ENCODE peak calls at places on chromosome 4, in ten cellular contexts. One of them, this sample, is unnamed.

GRCh38 chr4:1868293-1868692 is 2.9 kb upstream of the NSD2 start:
- DNase-seq in K562: no peak
- DNase-seq in stomach: peak
- DNase-seq in brain microvascular endothelial cell: no peak
- DNase-seq in lung: no peak
- DNase-seq in fibroblast of lung: no peak
- DNase-seq in left lung: no peak
- DNase-seq in IMR-90: no peak
- DNase-seq in endothelial cell: no peak
- DNase-seq in SK-N-SH: no peak
- DNase-seq in this sample: no peak

GRCh38 chr4:189367832-189368231 is 572.8 kb upstream of the FRG1 start:
- DNase-seq in K562: no peak
- DNase-seq in stomach: no peak
- DNase-seq in brain microvascular endothelial cell: no peak
- DNase-seq in lung: no peak
- DNase-seq in fibroblast of lung: no peak
- DNase-seq in left lung: no peak
- DNase-seq in IMR-90: no peak
- DNase-seq in endothelial cell: no peak
- DNase-seq in SK-N-SH: no peak
- DNase-seq in this sample: no peak

GRCh38 chr4:26557164-26557563 is 26.7 kb upstream of the TBC1D19 start:
- DNase-seq in K562: no peak
- DNase-seq in stomach: no peak
- DNase-seq in brain microvascular endothelial cell: peak
- DNase-seq in lung: peak
- DNase-seq in fibroblast of lung: peak
- DNase-seq in left lung: no peak
- DNase-seq in IMR-90: peak
- DNase-seq in endothelial cell: no peak
- DNase-seq in SK-N-SH: peak
- DNase-seq in this sample: no peak

GRCh38 chr4:87427518-87427868 is 5.1 kb downstream of the NUDT9 start:
- DNase-seq in K562: no peak
- DNase-seq in stomach: no peak
- DNase-seq in brain microvascular endothelial cell: no peak
- DNase-seq in lung: no peak
- DNase-seq in fibroblast of lung: no peak
- DNase-seq in left lung: no peak
- DNase-seq in IMR-90: no peak
- DNase-seq in endothelial cell: no peak
- DNase-seq in SK-N-SH: no peak
- DNase-seq in this sample: no peak

GRCh38 chr4:79886557-79886956 is 186.5 kb downstream of the ANTXR2 start:
- DNase-seq in K562: no peak
- DNase-seq in stomach: no peak
- DNase-seq in brain microvascular endothelial cell: no peak
- DNase-seq in lung: no peak
- DNase-seq in fibroblast of lung: no peak
- DNase-seq in left lung: no peak
- DNase-seq in IMR-90: no peak
- DNase-seq in endothelial cell: no peak
- DNase-seq in SK-N-SH: no peak
- DNase-seq in this sample: no peak

GRCh38 chr4:90181644-90182043 is 54.5 kb downstream of the CCSER1 start:
- DNase-seq in K562: no peak
- DNase-seq in stomach: no peak
- DNase-seq in brain microvascular endothelial cell: no peak
- DNase-seq in lung: no peak
- DNase-seq in fibroblast of lung: no peak
- DNase-seq in left lung: no peak
- DNase-seq in IMR-90: no peak
- DNase-seq in endothelial cell: no peak
- DNase-seq in SK-N-SH: no peak
- DNase-seq in this sample: no peak

GRCh38 chr4:1506956-1507721 is 100.9 kb upstream of the NKX1-1 start:
- DNase-seq in K562: no peak
- DNase-seq in stomach: no peak
- DNase-seq in brain microvascular endothelial cell: no peak
- DNase-seq in lung: no peak
- DNase-seq in fibroblast of lung: no peak
- DNase-seq in left lung: peak
- DNase-seq in IMR-90: no peak
- DNase-seq in endothelial cell: no peak
- DNase-seq in SK-N-SH: peak
- DNase-seq in this sample: no peak

GRCh38 chr4:155592568-155593343 is 73.9 kb upstream of the GUCY1A1 start:
- DNase-seq in K562: no peak
- DNase-seq in stomach: no peak
- DNase-seq in brain microvascular endothelial cell: no peak
- DNase-seq in lung: no peak
- DNase-seq in fibroblast of lung: peak
- DNase-seq in left lung: no peak
- DNase-seq in IMR-90: peak
- DNase-seq in endothelial cell: no peak
- DNase-seq in SK-N-SH: peak
- DNase-seq in this sample: no peak

GRCh38 chr4:142530724-142531123 is 315.4 kb downstream of the INPP4B start:
- DNase-seq in K562: no peak
- DNase-seq in stomach: no peak
- DNase-seq in brain microvascular endothelial cell: no peak
- DNase-seq in lung: no peak
- DNase-seq in fibroblast of lung: no peak
- DNase-seq in left lung: no peak
- DNase-seq in IMR-90: no peak
- DNase-seq in endothelial cell: no peak
- DNase-seq in SK-N-SH: no peak
- DNase-seq in this sample: no peak

GRCh38 chr4:58590714-58591113 is 1480.5 kb upstream of the IGFBP7 start:
- DNase-seq in K562: no peak
- DNase-seq in stomach: no peak
- DNase-seq in brain microvascular endothelial cell: no peak
- DNase-seq in lung: no peak
- DNase-seq in fibroblast of lung: no peak
- DNase-seq in left lung: no peak
- DNase-seq in IMR-90: no peak
- DNase-seq in endothelial cell: no peak
- DNase-seq in SK-N-SH: no peak
- DNase-seq in this sample: no peak

GRCh38 chr4:186029731-186030421 is 39.1 kb upstream of the TLR3 start:
- DNase-seq in K562: no peak
- DNase-seq in stomach: peak
- DNase-seq in brain microvascular endothelial cell: peak
- DNase-seq in lung: peak
- DNase-seq in fibroblast of lung: peak
- DNase-seq in left lung: peak
- DNase-seq in IMR-90: peak
- DNase-seq in endothelial cell: no peak
- DNase-seq in SK-N-SH: peak
- DNase-seq in this sample: peak

GRCh38 chr4:13527983-13528822 is 16.1 kb downstream of the NKX3-2 start:
- DNase-seq in K562: no peak
- DNase-seq in stomach: no peak
- DNase-seq in brain microvascular endothelial cell: no peak
- DNase-seq in lung: no peak
- DNase-seq in fibroblast of lung: no peak
- DNase-seq in left lung: no peak
- DNase-seq in IMR-90: no peak
- DNase-seq in endothelial cell: no peak
- DNase-seq in SK-N-SH: peak
- DNase-seq in this sample: no peak

GRCh38 chr4:145107126-145107525 is 9.0 kb downstream of the ABCE1 start:
- DNase-seq in K562: no peak
- DNase-seq in stomach: no peak
- DNase-seq in brain microvascular endothelial cell: no peak
- DNase-seq in lung: no peak
- DNase-seq in fibroblast of lung: no peak
- DNase-seq in left lung: no peak
- DNase-seq in IMR-90: no peak
- DNase-seq in endothelial cell: no peak
- DNase-seq in SK-N-SH: no peak
- DNase-seq in this sample: no peak

GRCh38 chr4:154329268-154329858 is 162.2 kb downstream of the DCHS2 start:
- DNase-seq in K562: peak
- DNase-seq in stomach: no peak
- DNase-seq in brain microvascular endothelial cell: no peak
- DNase-seq in lung: no peak
- DNase-seq in fibroblast of lung: peak
- DNase-seq in left lung: no peak
- DNase-seq in IMR-90: peak
- DNase-seq in endothelial cell: no peak
- DNase-seq in SK-N-SH: no peak
- DNase-seq in this sample: no peak

GRCh38 chr4:174523003-174523693 is 860 bp upstream of the HPGD start:
- DNase-seq in K562: peak
- DNase-seq in stomach: no peak
- DNase-seq in brain microvascular endothelial cell: no peak
- DNase-seq in lung: no peak
- DNase-seq in fibroblast of lung: no peak
- DNase-seq in left lung: no peak
- DNase-seq in IMR-90: no peak
- DNase-seq in endothelial cell: no peak
- DNase-seq in SK-N-SH: no peak
- DNase-seq in this sample: no peak

GRCh38 chr4:67549123-67549522 is 3.8 kb upstream of the CENPC start:
- DNase-seq in K562: peak
- DNase-seq in stomach: no peak
- DNase-seq in brain microvascular endothelial cell: no peak
- DNase-seq in lung: no peak
- DNase-seq in fibroblast of lung: peak
- DNase-seq in left lung: no peak
- DNase-seq in IMR-90: no peak
- DNase-seq in endothelial cell: no peak
- DNase-seq in SK-N-SH: peak
- DNase-seq in this sample: no peak
- TF ChIP-seq CTCF in K562: peak
- TF ChIP-seq CTCF in stomach: no peak
- TF ChIP-seq CTCF in brain microvascular endothelial cell: peak
- TF ChIP-seq CTCF in lung: peak
- TF ChIP-seq CTCF in fibroblast of lung: no peak
- TF ChIP-seq CTCF in left lung: no peak
- TF ChIP-seq CTCF in IMR-90: peak
- TF ChIP-seq CTCF in endothelial cell: no peak
- TF ChIP-seq CTCF in SK-N-SH: peak
- TF ChIP-seq CTCF in this sample: no peak

DNA sequence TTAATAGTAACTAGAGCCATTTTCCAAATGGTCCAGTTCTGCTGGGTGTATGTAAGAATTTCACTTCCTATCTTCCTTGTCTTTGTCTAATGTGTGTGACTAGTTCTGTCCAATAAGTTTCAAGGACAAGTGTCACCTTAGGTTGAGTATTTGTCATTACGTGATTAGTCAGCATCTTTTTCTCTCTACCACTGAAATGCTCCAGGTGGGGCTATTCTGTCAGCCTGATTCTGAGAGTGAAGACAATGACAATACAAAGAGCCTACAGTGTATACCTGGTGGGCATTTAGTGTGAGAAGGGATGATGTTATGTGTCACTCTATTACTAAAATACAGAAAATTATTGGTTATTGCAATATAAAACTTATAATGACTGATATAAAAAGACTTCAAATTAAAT is 876.3 kb downstream of the C4orf33 start:
- DNase-seq in K562: no peak
- DNase-seq in stomach: no peak
- DNase-seq in brain microvascular endothelial cell: no peak
- DNase-seq in lung: no peak
- DNase-seq in fibroblast of lung: no peak
- DNase-seq in left lung: no peak
- DNase-seq in IMR-90: no peak
- DNase-seq in endothelial cell: no peak
- DNase-seq in SK-N-SH: no peak
- DNase-seq in this sample: no peak
- TF ChIP-seq CTCF in K562: no peak
- TF ChIP-seq CTCF in stomach: no peak
- TF ChIP-seq CTCF in brain microvascular endothelial cell: no peak
- TF ChIP-seq CTCF in lung: no peak
- TF ChIP-seq CTCF in fibroblast of lung: no peak
- TF ChIP-seq CTCF in left lung: no peak
- TF ChIP-seq CTCF in IMR-90: no peak
- TF ChIP-seq CTCF in endothelial cell: no peak
- TF ChIP-seq CTCF in SK-N-SH: peak
- TF ChIP-seq CTCF in this sample: no peak

GRCh38 chr4:99615210-99615834 is 40.7 kb downstream of the MTTP start:
- DNase-seq in K562: no peak
- DNase-seq in stomach: no peak
- DNase-seq in brain microvascular endothelial cell: no peak
- DNase-seq in lung: no peak
- DNase-seq in fibroblast of lung: no peak
- DNase-seq in left lung: no peak
- DNase-seq in IMR-90: no peak
- DNase-seq in endothelial cell: no peak
- DNase-seq in SK-N-SH: peak
- DNase-seq in this sample: no peak
- TF ChIP-seq CTCF in K562: no peak
- TF ChIP-seq CTCF in stomach: no peak
- TF ChIP-seq CTCF in brain microvascular endothelial cell: no peak
- TF ChIP-seq CTCF in lung: no peak
- TF ChIP-seq CTCF in fibroblast of lung: no peak
- TF ChIP-seq CTCF in left lung: no peak
- TF ChIP-seq CTCF in IMR-90: no peak
- TF ChIP-seq CTCF in endothelial cell: no peak
- TF ChIP-seq CTCF in SK-N-SH: no peak
- TF ChIP-seq CTCF in this sample: no peak

GRCh38 chr4:24913099-24913445 is 230 bp upstream of the CCDC149 start:
- DNase-seq in K562: no peak
- DNase-seq in stomach: no peak
- DNase-seq in brain microvascular endothelial cell: no peak
- DNase-seq in lung: no peak
- DNase-seq in fibroblast of lung: no peak
- DNase-seq in left lung: no peak
- DNase-seq in IMR-90: no peak
- DNase-seq in endothelial cell: no peak
- DNase-seq in SK-N-SH: no peak
- DNase-seq in this sample: no peak

GRCh38 chr4:24914460-24914859 is 1.6 kb upstream of the CCDC149 start:
- DNase-seq in K562: no peak
- DNase-seq in stomach: no peak
- DNase-seq in brain microvascular endothelial cell: no peak
- DNase-seq in lung: no peak
- DNase-seq in fibroblast of lung: no peak
- DNase-seq in left lung: no peak
- DNase-seq in IMR-90: no peak
- DNase-seq in endothelial cell: no peak
- DNase-seq in SK-N-SH: no peak
- DNase-seq in this sample: no peak

GRCh38 chr4:24912252-24913098 is at the start of gene CCDC149:
- DNase-seq in K562: peak
- DNase-seq in stomach: peak
- DNase-seq in brain microvascular endothelial cell: peak
- DNase-seq in lung: peak
- DNase-seq in fibroblast of lung: peak
- DNase-seq in left lung: peak
- DNase-seq in IMR-90: peak
- DNase-seq in endothelial cell: peak
- DNase-seq in SK-N-SH: peak
- DNase-seq in this sample: peak

GRCh38 chr4:24917076-24917856 is 4.4 kb upstream of the CCDC149 start:
- DNase-seq in K562: peak
- DNase-seq in stomach: no peak
- DNase-seq in brain microvascular endothelial cell: no peak
- DNase-seq in lung: no peak
- DNase-seq in fibroblast of lung: no peak
- DNase-seq in left lung: no peak
- DNase-seq in IMR-90: no peak
- DNase-seq in endothelial cell: no peak
- DNase-seq in SK-N-SH: no peak
- DNase-seq in this sample: no peak

GRCh38 chr4:24915121-24915922 is 2.5 kb upstream of the CCDC149 start:
- DNase-seq in K562: peak
- DNase-seq in stomach: no peak
- DNase-seq in brain microvascular endothelial cell: no peak
- DNase-seq in lung: no peak
- DNase-seq in fibroblast of lung: peak
- DNase-seq in left lung: no peak
- DNase-seq in IMR-90: no peak
- DNase-seq in endothelial cell: no peak
- DNase-seq in SK-N-SH: no peak
- DNase-seq in this sample: no peak
- TF ChIP-seq CTCF in K562: no peak
- TF ChIP-seq CTCF in stomach: no peak
- TF ChIP-seq CTCF in brain microvascular endothelial cell: peak
- TF ChIP-seq CTCF in lung: no peak
- TF ChIP-seq CTCF in fibroblast of lung: peak
- TF ChIP-seq CTCF in left lung: no peak
- TF ChIP-seq CTCF in IMR-90: no peak
- TF ChIP-seq CTCF in endothelial cell: no peak
- TF ChIP-seq CTCF in SK-N-SH: peak
- TF ChIP-seq CTCF in this sample: no peak